ENCODE peak calls at places on chromosomes 16 and 17, in ten cellular contexts. C is stimulated activated CD4-positive, alpha-beta T cell treated with anti-CD3 and anti-CD28 coated beads, Interleukin-1b, Interleukin-23, amount 100 ng/mL, for 24 hours; O is GM04504; A is SK-N-MC; Q is endothelial cell; H is activated CD4-positive, alpha-beta T cell treated with anti-CD3 and anti-CD28 coated beads for 24 hours; Z is activated naive CD4-positive, alpha-beta T cell treated with anti-CD3 and anti-CD28 coated beads for 36 hours; B is iris pigment epithelial cell; F is PC-9; W is NCI-H526. U is an unnamed sample.

GRCh38 chr17:73874008-73874407 is 229.8 kb upstream of the SDK2 start:
- DNase-seq in C (no peak), O (no peak), A (no peak), Q (no peak), H (no peak), Z (peak; percentile 54), B (peak; percentile 10), F (no peak), W (no peak), U (no peak)

GRCh38 chr17:48723555-48724239 is 712 bp downstream of the PRAC2 start:
- DNase-seq in C (no peak), O (no peak), A (peak; percentile 66), Q (no peak), H (no peak), Z (no peak), B (no peak), F (no peak), W (no peak), U (no peak)

GRCh38 chr16:57476546-57477410 is 9.5 kb downstream of the DOK4 start:
- DNase-seq in C (no peak), O (no peak), A (no peak), Q (no peak), H (no peak), Z (peak; percentile 36), B (no peak), F (no peak), W (peak; percentile 9), U (no peak)

GRCh38 chr16:12253731-12254130 is 277.2 kb downstream of the SNX29 start:
- DNase-seq in C (no peak), O (no peak), A (no peak), Q (no peak), H (no peak), Z (no peak), B (no peak), F (no peak), W (no peak), U (no peak)

GRCh38 chr17:11797803-11798202 is 199.5 kb downstream of the ZNF18 start:
- DNase-seq in C (no peak), O (no peak), A (no peak), Q (no peak), H (no peak), Z (no peak), B (no peak), F (no peak), W (no peak), U (no peak)

GRCh38 chr17:2056221-2057129 is 1.6 kb downstream of the HIC1 start:
- DNase-seq in C (no peak), O (no peak), A (no peak), Q (peak; percentile 28), H (no peak), Z (peak; percentile 67), B (peak; percentile 77), F (no peak), W (no peak), U (no peak)

GRCh38 chr17:68513932-68514331 is 1.7 kb downstream of the PRKAR1A start:
- DNase-seq in C (no peak), O (no peak), A (no peak), Q (no peak), H (no peak), Z (no peak), B (no peak), F (no peak), W (no peak), U (no peak)

GRCh38 chr17:71842991-71843390 is 277.8 kb upstream of the SOX9 start:
- DNase-seq in C (no peak), O (no peak), A (no peak), Q (no peak), H (no peak), Z (no peak), B (no peak), F (no peak), W (no peak), U (no peak)

GRCh38 chr17:66691644-66692500 is 143.0 kb upstream of the CACNG5 start:
- DNase-seq in C (no peak), O (no peak), A (no peak), Q (no peak), H (no peak), Z (no peak), B (peak; percentile 62), F (peak; percentile 93), W (peak; percentile 20), U (no peak)

GRCh38 chr17:34607917-34608316 is 28.5 kb downstream of the TMEM132E start:
- DNase-seq in C (no peak), O (no peak), A (no peak), Q (no peak), H (no peak), Z (no peak), B (no peak), F (no peak), W (no peak), U (no peak)

GRCh38 chr16:8583712-8584111 is 6.6 kb downstream of the TMEM114 start:
- DNase-seq in C (no peak), O (no peak), A (no peak), Q (no peak), H (no peak), Z (no peak), B (no peak), F (no peak), W (no peak), U (no peak)

GRCh38 chr17:50893183-50893993 is 27.2 kb upstream of the TOB1 start:
- DNase-seq in C (no peak), O (no peak), A (no peak), Q (no peak), H (no peak), Z (no peak), B (peak; percentile 9), F (peak; percentile 77), W (peak; percentile 96), U (no peak)

GRCh38 chr16:74842413-74842812 is 67.8 kb upstream of the FA2H start:
- DNase-seq in C (no peak), O (no peak), A (peak; percentile 34), Q (no peak), H (no peak), Z (no peak), B (no peak), F (no peak), W (no peak), U (peak; percentile 8)

GRCh38 chr17:77129568-77130301 is 11.0 kb upstream of the SEC14L1 start:
- DNase-seq in C (no peak), O (no peak), A (no peak), Q (no peak), H (no peak), Z (no peak), B (peak; percentile 55), F (no peak), W (no peak), U (no peak)

GRCh38 chr17:34668206-34668605 is 88.8 kb downstream of the TMEM132E start:
- DNase-seq in C (no peak), O (no peak), A (no peak), Q (no peak), H (no peak), Z (no peak), B (no peak), F (no peak), W (no peak), U (no peak)

GRCh38 chr16:2596747-2597559 is 59.1 kb downstream of the PDPK1 start:
- DNase-seq in C (no peak), O (no peak), A (no peak), Q (no peak), H (no peak), Z (no peak), B (no peak), F (no peak), W (no peak), U (no peak)

GRCh38 chr16:49473131-49473530 is 99.5 kb downstream of the C16orf78 start:
- DNase-seq in C (no peak), O (no peak), A (no peak), Q (no peak), H (no peak), Z (no peak), B (no peak), F (no peak), W (no peak), U (no peak)

GRCh38 chr16:55678061-55678935 is 22.5 kb downstream of the SLC6A2 start:
- DNase-seq in C (no peak), O (no peak), A (no peak), Q (no peak), H (no peak), Z (no peak), B (no peak), F (no peak), W (no peak), U (no peak)

GRCh38 chr16:78040396-78040795 is 18.0 kb downstream of the CLEC3A start:
- DNase-seq in C (no peak), O (no peak), A (no peak), Q (no peak), H (no peak), Z (no peak), B (no peak), F (no peak), W (no peak), U (no peak)

GRCh38 chr17:49928826-49929475 is 40.0 kb upstream of the DLX4 start:
- DNase-seq in C (no peak), O (no peak), A (no peak), Q (no peak), H (no peak), Z (no peak), B (no peak), F (no peak), W (no peak), U (no peak)

GRCh38 chr17:40331743-40332641 is 23.0 kb downstream of the RARA start:
- DNase-seq in C (no peak), O (no peak), A (no peak), Q (no peak), H (no peak), Z (peak; percentile 39), B (no peak), F (peak; percentile 28), W (no peak), U (no peak)

GRCh38 chr17:29215717-29216116 is 30.9 kb upstream of the CRYBA1 start:
- DNase-seq in C (no peak), O (no peak), A (no peak), Q (no peak), H (no peak), Z (no peak), B (peak; percentile 40), F (no peak), W (no peak), U (no peak)

GRCh38 chr16:20611350-20611902 is 35.3 kb upstream of the ACSM2B start:
- DNase-seq in C (no peak), O (no peak), A (no peak), Q (no peak), H (no peak), Z (no peak), B (no peak), F (no peak), W (no peak), U (no peak)

GRCh38 chr16:11258553-11259287 is 2.7 kb upstream of the SOCS1 start:
- DNase-seq in C (no peak), O (no peak), A (no peak), Q (no peak), H (no peak), Z (peak; percentile 66), B (peak; percentile 13), F (no peak), W (no peak), U (peak; percentile 65)

GRCh38 chr17:34740516-34740915 is 161.1 kb downstream of the TMEM132E start:
- DNase-seq in C (no peak), O (no peak), A (no peak), Q (no peak), H (no peak), Z (no peak), B (no peak), F (no peak), W (no peak), U (peak; percentile 10)

GRCh38 chr16:63287411-63287810 is 1251.2 kb upstream of the CDH8 start:
- DNase-seq in C (no peak), O (no peak), A (no peak), Q (no peak), H (no peak), Z (no peak), B (no peak), F (no peak), W (no peak), U (no peak)

GRCh38 chr17:50111687-50112655 is 16.8 kb downstream of the PDK2 start:
- DNase-seq in C (no peak), O (no peak), A (no peak), Q (no peak), H (no peak), Z (no peak), B (no peak), F (no peak), W (no peak), U (no peak)

GRCh38 chr17:76238847-76239537 is 1.3 kb downstream of the RNF157 start:
- DNase-seq in C (no peak), O (no peak), A (no peak), Q (no peak), H (no peak), Z (no peak), B (no peak), F (no peak), W (no peak), U (no peak)